ENCODE peak calls at places on chromosomes 4 and X, in four cellular contexts. P is chondrocyte; L is activated CD4-positive, alpha-beta T cell treated with anti-CD3 and anti-CD28 coated beads, Interleukin-2, amount 50 U/mL, for 48 hours; F is stimulated activated CD8-positive, alpha-beta memory T cell treated with anti-CD3 and anti-CD28 coated beads, Interleukin-2, amount 100 ng/mL, for 1 hour. C is an unnamed sample.

GRCh38 chr4:79331126-79331876 is 5.4 kb upstream of the NAA11 start:
- DNase-seq in F (no peak), P (no peak), L (no peak), C (no peak)

GRCh38 chrX:54182864-54183613 is at the start of gene FAM120C:
- DNase-seq in L (peak), F (peak), P (no peak), C (peak)

GRCh38 chr4:51884606-51885005 is 41.7 kb downstream of the DCUN1D4 start:
- DNase-seq in P (no peak), F (no peak), L (no peak), C (no peak)

GRCh38 chrX:141405878-141406492 is 163.7 kb upstream of the SPANXC start:
- DNase-seq in L (no peak), P (no peak), F (no peak), C (no peak)

GRCh38 chr4:142278663-142279062 is 567.4 kb downstream of the INPP4B start:
- DNase-seq in L (no peak), F (no peak), P (no peak), C (no peak)

GRCh38 chr4:23629421-23629820 is 260.4 kb downstream of the PPARGC1A start:
- DNase-seq in F (no peak), L (no peak), P (no peak), C (no peak)

GRCh38 chr4:155950461-155950860 is 3.2 kb downstream of the CTSO start:
- DNase-seq in F (no peak), L (no peak), P (no peak), C (no peak)

GRCh38 chr4:168509786-168510185 is 12.9 kb downstream of the PALLD start:
- DNase-seq in L (peak), F (no peak), P (no peak), C (no peak)

GRCh38 chrX:55196688-55197087 is 23.5 kb upstream of the PAGE5 start:
- DNase-seq in P (no peak), F (no peak), L (no peak), C (no peak)

GRCh38 chr4:85747871-85748491 is 273.0 kb downstream of the ARHGAP24 start:
- DNase-seq in F (no peak), L (no peak), P (no peak), C (no peak)

GRCh38 chr4:174496631-174497442 is 25.5 kb downstream of the HPGD start:
- DNase-seq in F (no peak), P (no peak), L (no peak), C (no peak)

GRCh38 chrX:1451676-1452496 is 823 bp downstream of the ASMTL start:
- DNase-seq in F (no peak), L (peak), P (peak), C (peak)

GRCh38 chr4:87375719-87376291 is 15.2 kb downstream of the HSD17B11 start:
- DNase-seq in P (no peak), F (no peak), L (no peak), C (no peak)

GRCh38 chrX:78652971-78653822 is 5.9 kb downstream of the RTL3 start:
- DNase-seq in F (no peak), L (no peak), P (no peak), C (no peak)

GRCh38 chr4:93414041-93414440 is 414.5 kb upstream of the ATOH1 start:
- DNase-seq in P (no peak), F (no peak), L (no peak), C (no peak)

GRCh38 chrX:22577181-22577580 is 304.5 kb downstream of the CBLL2 start:
- DNase-seq in F (no peak), L (no peak), P (no peak), C (no peak)

GRCh38 chr4:87029356-87029755 is 94.5 kb downstream of the AFF1 start:
- DNase-seq in P (no peak), F (no peak), L (no peak), C (no peak)

GRCh38 chr4:42151568-42152506 is 618 bp downstream of the BEND4 start:
- DNase-seq in F (no peak), L (peak), P (no peak), C (peak)

GRCh38 chr4:36213956-36214355 is 30.4 kb downstream of the ARAP2 start:
- DNase-seq in P (no peak), L (no peak), F (no peak), C (no peak)

GRCh38 chrX:38326086-38326485 is 1.2 kb downstream of the RPGR start:
- DNase-seq in L (no peak), F (no peak), P (no peak), C (no peak)

GRCh38 chrX:48813605-48814004 is 11.7 kb downstream of the HDAC6 start:
- DNase-seq in P (no peak), F (no peak), L (no peak), C (no peak)

GRCh38 chrX:4710618-4711433 is 997.4 kb upstream of the PRKX start:
- DNase-seq in L (no peak), F (no peak), P (no peak), C (no peak)

GRCh38 chr4:38753021-38753806 is 29.6 kb downstream of the TLR10 start:
- DNase-seq in P (no peak), F (no peak), L (no peak), C (peak)

GRCh38 chrX:53281321-53281822 is at the start of gene IQSEC2:
- DNase-seq in L (no peak), F (no peak), P (no peak), C (peak)

GRCh38 chrX:132463411-132463810 is 25.4 kb downstream of the MBNL3 start:
- DNase-seq in P (no peak), L (peak), F (no peak), C (no peak)

GRCh38 chrX:18668468-18668867 is 3.4 kb downstream of the RS1 start:
- DNase-seq in F (no peak), P (no peak), L (no peak), C (no peak)

GRCh38 chr4:39750216-39750615 is 52.3 kb downstream of the UBE2K start:
- DNase-seq in P (no peak), L (no peak), F (no peak), C (no peak)

GRCh38 chr4:151325320-151326246 is at the start of gene SH3D19:
- DNase-seq in F (no peak), P (peak), L (peak), C (peak)

GRCh38 chrX:72094894-72095293 is 36.8 kb downstream of the RTL5 start:
- DNase-seq in F (peak), P (no peak), L (peak), C (no peak)

GRCh38 chr4:112552668-112553067 is 36.7 kb upstream of the NEUROG2 start:
- DNase-seq in L (no peak), P (no peak), F (no peak), C (no peak)

GRCh38 chr4:144294211-144294610 is 153.7 kb upstream of the GYPA start:
- DNase-seq in P (no peak), L (no peak), F (no peak), C (no peak)

GRCh38 chrX:132444936-132445335 is 43.9 kb downstream of the MBNL3 start:
- DNase-seq in L (no peak), F (no peak), P (no peak), C (no peak)

GRCh38 chr4:177726111-177726510 is 283.9 kb upstream of the AGA start:
- DNase-seq in L (no peak), P (no peak), F (no peak), C (no peak)

GRCh38 chr4:137510866-137511265 is 21.4 kb downstream of the PCDH18 start:
- DNase-seq in F (no peak), L (no peak), P (no peak), C (no peak)

C was measured in psoas muscle.